ENCODE peak calls at places on chromosomes 13 and 19, in nine cellular contexts. L is fibroblast of lung, V is H9, P is fibroblast of mammary gland, A is fibroblast of pulmonary artery, C is B cell, H is astrocyte, E is psoas muscle, N is PC-3. Y is an unnamed sample.

GRCh38 chr19:35037716-35038622 is 3.6 kb upstream of the HPN start:
- DNase-seq in H (no peak), A (peak; percentile 59), C (peak; percentile 68), L (no peak), N (no peak), V (no peak), E (peak; percentile 45), P (no peak), Y (no peak)

GRCh38 chr19:17089238-17089637 is 13.7 kb downstream of the MYO9B start:
- DNase-seq in A (peak; percentile 37), V (no peak), L (peak; percentile 84), H (peak; percentile 73), C (no peak), N (no peak), P (no peak), E (no peak), Y (no peak)

GRCh38 chr19:52946322-52947310 is 16.1 kb downstream of the ZNF816 start:
- DNase-seq in A (no peak), V (peak; percentile 99), E (peak; percentile 64), L (peak; percentile 25), N (peak; percentile 77), P (peak; percentile 21), C (no peak), H (no peak), Y (no peak)

GRCh38 chr13:105436946-105437345 is 1098.5 kb downstream of the EFNB2 start:
- DNase-seq in A (peak; percentile 86), V (no peak), N (no peak), H (peak; percentile 18), L (peak; percentile 39), P (no peak), C (no peak), E (no peak), Y (no peak)

GRCh38 chr13:40981949-40982348 is 37.2 kb downstream of the ELF1 start:
- DNase-seq in H (no peak), E (no peak), L (no peak), C (no peak), P (no peak), V (no peak), N (no peak), A (no peak), Y (no peak)

GRCh38 chr13:35514166-35514565 is 37.7 kb upstream of the MAB21L1 start:
- DNase-seq in A (no peak), E (no peak), P (no peak), V (no peak), N (no peak), L (peak; percentile 1), C (no peak), H (no peak), Y (no peak)

GRCh38 chr19:31270897-31271568 is 78.2 kb downstream of the TSHZ3 start:
- DNase-seq in C (no peak), H (peak; percentile 90), N (no peak), P (peak; percentile 87), E (no peak), L (peak; percentile 92), V (no peak), A (peak; percentile 68), Y (peak; percentile 56)

GRCh38 chr13:47549219-47549752 is 451.8 kb downstream of the SUCLA2 start:
- DNase-seq in P (peak; percentile 11), N (no peak), H (no peak), L (no peak), A (no peak), E (no peak), C (no peak), V (no peak), Y (no peak)

GRCh38 chr19:41238244-41238643 is 19.2 kb downstream of the AXL start:
- DNase-seq in A (no peak), V (no peak), C (no peak), P (no peak), E (no peak), L (no peak), H (no peak), N (no peak), Y (no peak)

GRCh38 chr13:28031220-28031903 is 42.9 kb upstream of the URAD start:
- DNase-seq in H (no peak), C (no peak), L (no peak), A (no peak), E (no peak), P (no peak), V (no peak), N (no peak), Y (no peak)

DNA sequence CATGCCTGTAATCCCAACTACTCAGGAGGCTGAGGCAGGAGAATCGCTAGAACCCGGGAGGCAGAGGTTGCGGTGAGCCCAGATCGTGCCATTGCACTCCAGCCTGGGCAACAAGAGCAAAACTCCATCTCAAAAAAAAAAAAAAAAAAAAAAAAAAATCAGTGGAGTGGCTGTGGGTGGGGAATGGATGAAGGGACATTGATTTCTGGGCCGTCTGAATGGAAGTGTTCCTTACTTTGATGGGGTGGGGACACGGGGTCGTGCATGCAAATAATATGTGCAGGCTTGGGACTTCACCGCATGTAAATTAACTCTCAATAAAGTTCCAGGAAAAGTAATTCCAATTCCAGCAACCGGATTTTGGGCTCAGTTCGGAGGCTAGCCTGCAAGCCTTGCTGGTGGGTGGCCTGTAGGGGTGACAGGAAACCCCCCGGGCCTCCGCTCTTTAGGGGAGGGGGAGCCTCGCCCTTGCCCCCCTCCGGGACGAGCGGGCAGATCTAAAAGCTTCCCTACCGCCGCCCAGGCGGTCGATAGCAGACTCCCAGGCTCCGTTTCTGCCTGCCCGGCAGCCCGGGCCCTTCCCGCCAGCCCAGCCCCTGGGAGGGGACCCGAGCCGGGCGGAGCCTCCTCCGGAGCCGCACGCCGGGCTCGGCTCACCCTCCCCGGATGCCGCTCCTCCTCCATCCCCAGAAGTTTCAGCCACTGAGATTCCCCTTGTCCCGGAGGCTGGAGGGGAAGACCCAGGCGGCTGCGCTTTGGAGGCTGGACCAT is 48.0 kb upstream of the ADGRE5 start:
- DNase-seq in N (peak; percentile 56), A (peak; percentile 39), C (peak; percentile 58), E (no peak), L (peak; percentile 33), V (peak; percentile 60), H (no peak), P (peak; percentile 31), Y (no peak)
- TF ChIP-seq CTCF in N (no peak), A (no peak), C (no peak), E (no peak), L (no peak), V (peak; percentile 16), H (no peak), P (no peak), Y (peak; percentile 13)

DNA sequence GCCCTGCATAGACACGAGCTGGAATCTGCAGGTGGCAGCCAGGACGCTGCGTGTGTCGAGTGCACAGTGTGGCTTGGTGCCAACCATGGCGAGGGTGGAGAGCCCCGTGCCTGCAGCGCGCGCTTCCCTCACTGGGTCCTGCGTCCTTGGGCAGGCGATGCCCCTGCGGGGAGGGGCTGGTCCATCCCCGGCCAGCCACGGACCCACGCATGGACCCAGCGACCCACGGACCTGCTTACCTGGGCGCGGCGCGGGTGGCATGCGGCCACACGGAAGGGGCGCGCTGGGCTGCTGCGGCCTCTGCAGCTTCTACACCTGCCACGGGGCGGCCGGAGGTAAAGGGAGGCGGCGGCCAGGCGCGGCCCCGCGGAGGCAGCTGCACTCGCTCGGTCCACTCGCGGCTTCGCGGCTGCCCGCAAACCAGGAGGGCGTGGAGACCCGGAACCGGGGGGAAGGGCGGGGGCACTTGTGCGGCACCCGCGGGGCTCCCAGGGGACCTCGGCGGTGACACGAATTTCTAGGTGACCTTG is 569 bp upstream of the MCF2L start:
- DNase-seq in C (peak; percentile 81), A (no peak), H (no peak), E (no peak), P (no peak), L (no peak), N (peak; percentile 41), V (no peak), Y (peak; percentile 87)
- TF ChIP-seq CTCF in C (no peak), A (no peak), H (no peak), E (no peak), P (no peak), L (no peak), N (no peak), V (peak; percentile 37), Y (no peak)

GRCh38 chr13:95614641-95615245 is 29.8 kb downstream of the DZIP1 start:
- DNase-seq in C (no peak), V (no peak), P (no peak), N (peak; percentile 5), A (no peak), H (no peak), L (peak; percentile 26), E (no peak), Y (no peak)
- TF ChIP-seq CTCF in C (no peak), V (no peak), P (no peak), N (no peak), A (no peak), H (no peak), L (no peak), E (no peak), Y (no peak)

GRCh38 chr19:3849092-3849491 is 19.7 kb downstream of the ZFR2 start:
- DNase-seq in H (no peak), P (peak; percentile 11), N (peak; percentile 67), E (no peak), V (peak; percentile 80), C (peak; percentile 71), L (no peak), A (peak; percentile 16), Y (no peak)
- TF ChIP-seq CTCF in H (peak; percentile 30), P (peak; percentile 39), N (peak; percentile 75), E (no peak), V (peak; percentile 76), C (peak; percentile 15), L (peak; percentile 4), A (peak; percentile 43), Y (peak; percentile 71)

GRCh38 chr13:111345682-111346081 is 25.2 kb downstream of the TEX29 start:
- DNase-seq in L (no peak), V (peak; percentile 23), P (no peak), N (no peak), H (no peak), A (no peak), C (no peak), E (no peak), Y (no peak)

GRCh38 chr13:111343186-111343805 is 22.9 kb downstream of the TEX29 start:
- DNase-seq in P (no peak), E (no peak), N (no peak), V (peak; percentile 22), A (no peak), C (no peak), L (no peak), H (no peak), Y (no peak)

GRCh38 chr13:111342716-111343115 is 22.3 kb downstream of the TEX29 start:
- DNase-seq in A (no peak), E (no peak), P (no peak), C (no peak), H (no peak), L (no peak), N (no peak), V (peak; percentile 12), Y (no peak)

GRCh38 chr13:111346281-111346680 is 25.8 kb downstream of the TEX29 start:
- DNase-seq in A (no peak), L (no peak), H (no peak), E (no peak), N (no peak), V (no peak), P (no peak), C (no peak), Y (no peak)

GRCh38 chr13:111344471-111345191 is 24.2 kb downstream of the TEX29 start:
- DNase-seq in C (no peak), N (peak; percentile 43), V (peak; percentile 95), P (peak; percentile 27), H (peak; percentile 47), E (peak; percentile 54), L (peak; percentile 65), A (peak; percentile 3), Y (no peak)
- TF ChIP-seq CTCF in C (no peak), N (peak; percentile 32), V (peak; percentile 79), P (peak; percentile 38), H (peak; percentile 42), E (peak; percentile 52), L (no peak), A (peak; percentile 25), Y (peak; percentile 28)

Y was measured in chondrocyte.